ENCODE peak calls at places on chromosomes 2 and 18, in five cellular contexts. R is H9, I is mesenchymal stem cell, U is H1, L is trophoblast cell. B is an unnamed sample. For H3K79me1, the result is how much of the 10 kb centered on the place peaks cover.

GRCh38 chr2:45191972-45192371 is 182.7 kb upstream of the SIX2 start:
- DNase-seq in R (no peak), I (no peak), U (no peak), L (no peak), B (no peak)

GRCh38 chr18:44411971-44412370 is 268.7 kb upstream of the SETBP1 start:
- DNase-seq in L (no peak), I (no peak), U (no peak), R (no peak), B (no peak)

GRCh38 chr18:13239557-13239956 is 21.0 kb downstream of the LDLRAD4 start:
- DNase-seq in R (no peak), L (no peak), U (no peak), I (no peak), B (no peak)

GRCh38 chr2:166539340-166540162 is 45.5 kb upstream of the SCN7A start:
- DNase-seq in I (peak), R (peak), L (peak), U (no peak), B (peak)

GRCh38 chr2:170502400-170503135 is 212.6 kb upstream of the SP5 start:
- DNase-seq in I (peak), R (peak), U (peak), L (no peak), B (no peak)

GRCh38 chr2:37377187-37377532 is 32.7 kb downstream of the QPCT start:
- DNase-seq in I (peak), R (no peak), L (no peak), U (no peak), B (no peak)

GRCh38 chr2:132669854-132670103 is 226 bp downstream of the LYPD1 start:
- DNase-seq in R (no peak), I (peak), U (no peak), L (no peak), B (peak)

GRCh38 chr18:42437646-42438045 is 482.6 kb downstream of the PIK3C3 start:
- DNase-seq in I (no peak), L (no peak), R (no peak), U (no peak), B (no peak)

GRCh38 chr2:209472871-209473270 is 49.0 kb downstream of the MAP2 start:
- DNase-seq in U (no peak), R (no peak), I (peak), L (no peak), B (no peak)

GRCh38 chr18:13889661-13890060 is 25.7 kb downstream of the MC2R start:
- DNase-seq in L (no peak), U (no peak), I (no peak), R (no peak), B (no peak)

GRCh38 chr2:113156278-113157107 is 17.3 kb upstream of the PSD4 start:
- DNase-seq in R (peak), I (no peak), U (no peak), L (no peak), B (no peak)

GRCh38 chr2:177535968-177536514 is 143.5 kb downstream of the AGPS start:
- DNase-seq in U (no peak), R (no peak), I (no peak), L (no peak), B (no peak)

GRCh38 chr2:218895758-218896500 is 15.3 kb downstream of the WNT10A start:
- DNase-seq in I (no peak), L (no peak), R (peak), U (no peak), B (no peak)

GRCh38 chr2:181780159-181781081 is 100.1 kb upstream of the NEUROD1 start:
- DNase-seq in I (peak), L (peak), R (no peak), U (no peak), B (no peak)

GRCh38 chr2:12884713-12885282 is 168.1 kb downstream of the TRIB2 start:
- DNase-seq in L (no peak), U (no peak), I (peak), R (no peak), B (no peak)

GRCh38 chr2:60565472-60565871 is 12.0 kb upstream of the BCL11A start:
- DNase-seq in R (no peak), U (no peak), I (peak), L (no peak), B (no peak)

GRCh38 chr2:143397886-143398614 is 268.8 kb downstream of the ARHGAP15 start:
- DNase-seq in I (peak), L (no peak), U (no peak), R (no peak), B (no peak)

GRCh38 chr2:206851511-206851910 is 86.1 kb downstream of the FASTKD2 start:
- DNase-seq in R (no peak), I (no peak), U (no peak), L (no peak), B (no peak)

GRCh38 chr18:8959551-8960135 is 142.9 kb upstream of the NDUFV2 start:
- DNase-seq in U (no peak), I (no peak), L (no peak), R (no peak), B (no peak)

DNA sequence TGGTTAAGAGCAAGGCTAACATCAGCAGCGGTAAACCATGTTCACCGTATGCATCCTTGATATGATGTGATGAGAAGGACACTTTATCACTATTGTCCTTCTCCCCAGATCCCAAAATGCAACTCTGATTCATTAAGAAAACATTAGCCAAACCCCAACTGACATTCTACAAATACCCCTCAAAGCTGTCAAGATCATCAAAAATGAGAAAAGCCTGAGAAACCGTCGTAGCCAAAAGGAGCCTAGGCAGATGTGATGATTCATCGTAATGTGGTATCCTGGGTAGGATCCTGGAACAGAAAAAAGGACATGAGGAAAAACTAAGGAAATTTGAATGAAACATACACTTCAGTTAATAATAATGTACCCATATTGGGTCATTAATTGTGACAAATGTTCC is 67.3 kb upstream of the ST6GAL2 start:
- DNase-seq in L (no peak), R (no peak), U (no peak), I (no peak), B (no peak)
- H3K18ac ChIP-seq in L (no peak), R (no peak), U (no peak), I (no peak), B (no peak)

GRCh38 chr2:176193048-176193447 is 4.6 kb downstream of the HOXD1 start:
- DNase-seq in I (no peak), U (no peak), L (no peak), R (no peak), B (no peak)
- H2BK12ac ChIP-seq in I (no peak), U (no peak), L (no peak), R (no peak), B (no peak)

DNA sequence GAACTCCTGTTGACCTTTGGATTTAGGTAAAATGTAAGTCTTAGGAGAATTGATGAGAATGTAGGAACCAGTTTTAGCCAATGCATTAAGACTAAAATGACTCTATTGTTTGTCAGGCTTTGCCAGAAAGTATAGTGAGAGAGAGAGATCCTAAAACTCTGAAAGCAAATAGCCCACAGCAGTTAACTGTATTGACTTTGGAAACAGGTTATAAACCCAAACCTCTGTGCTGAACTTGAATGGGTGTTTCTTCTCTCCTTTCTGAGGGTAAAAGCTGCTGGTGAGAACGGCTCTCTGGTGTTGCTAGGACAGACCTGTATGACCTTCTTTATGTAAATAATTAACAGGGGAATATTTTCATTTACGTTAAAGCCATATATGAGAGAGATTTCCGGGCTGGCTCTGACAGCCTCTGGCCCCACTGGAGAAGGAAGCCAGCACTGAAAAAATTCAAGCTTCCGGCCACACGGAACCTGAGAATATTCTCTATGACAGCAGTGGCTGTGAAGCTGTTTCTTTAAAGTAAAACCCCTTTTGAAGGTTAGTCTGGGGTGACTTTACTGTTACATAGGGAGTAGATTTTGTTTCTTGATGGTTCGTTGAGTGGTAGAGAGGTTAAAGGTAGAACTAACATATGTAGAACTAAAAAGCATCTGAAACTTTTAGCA is 123.7 kb downstream of the SPTBN1 start:
- DNase-seq in R (no peak), I (no peak), U (no peak), L (no peak), B (no peak)
- H3K79me1 ChIP-seq in R (under half), I (under half), U (under half), L (under half), B (under half)

GRCh38 chr2:237459741-237460174 is 27.3 kb upstream of the MLPH start:
- DNase-seq in I (peak), R (no peak), L (no peak), U (no peak), B (no peak)

GRCh38 chr2:237464757-237465391 is 22.2 kb upstream of the MLPH start:
- DNase-seq in L (no peak), I (peak), U (no peak), R (no peak), B (no peak)

GRCh38 chr2:237466266-237466665 is 20.8 kb upstream of the MLPH start:
- DNase-seq in U (no peak), L (no peak), I (peak), R (no peak), B (no peak)

GRCh38 chr2:237467447-237468179 is 19.4 kb upstream of the MLPH start:
- DNase-seq in L (no peak), R (no peak), U (no peak), I (no peak), B (no peak)

DNA sequence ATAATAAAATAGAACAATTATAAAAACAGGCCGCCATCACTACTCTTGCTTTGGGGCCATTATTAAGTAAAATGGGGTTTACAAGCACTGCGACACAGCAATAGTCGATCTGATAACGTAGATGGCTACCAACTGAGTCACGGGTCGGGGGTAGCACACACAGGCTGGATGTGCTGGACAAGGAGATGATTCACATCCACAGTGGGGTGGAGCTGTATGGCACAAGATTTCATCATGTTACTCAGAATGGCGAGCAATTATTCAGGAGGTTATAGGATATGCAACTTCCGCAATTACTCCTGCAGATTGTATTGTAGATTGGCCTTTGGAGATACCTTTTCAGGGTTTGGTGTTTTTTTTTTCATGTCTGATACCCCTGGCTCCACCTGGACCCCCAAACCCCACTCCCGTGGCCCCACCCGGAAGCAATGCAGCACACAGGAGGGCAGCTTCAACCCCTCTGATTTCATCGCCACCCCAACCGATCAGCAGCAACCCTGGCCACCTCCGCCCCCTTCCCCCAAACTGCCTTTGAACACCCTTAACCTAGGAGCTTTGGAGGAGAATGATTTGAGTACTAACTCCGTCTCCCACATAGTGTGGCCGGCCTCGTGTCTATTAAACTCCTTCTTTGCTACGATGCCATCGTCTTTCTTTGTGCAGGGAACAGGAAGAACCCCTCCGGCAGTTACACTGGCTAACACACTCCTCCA is 21.4 kb upstream of the MLPH start:
- DNase-seq in L (peak), I (peak), R (no peak), U (no peak), B (no peak)
- H3K18ac ChIP-seq in L (no peak), I (peak), R (no peak), U (peak), B (no peak)

GRCh38 chr2:136173126-136173525 is 55.2 kb upstream of the CXCR4 start:
- DNase-seq in R (no peak), U (no peak), I (no peak), L (no peak), B (no peak)
- H2BK12ac ChIP-seq in R (no peak), U (no peak), I (no peak), L (no peak), B (no peak)

DNA sequence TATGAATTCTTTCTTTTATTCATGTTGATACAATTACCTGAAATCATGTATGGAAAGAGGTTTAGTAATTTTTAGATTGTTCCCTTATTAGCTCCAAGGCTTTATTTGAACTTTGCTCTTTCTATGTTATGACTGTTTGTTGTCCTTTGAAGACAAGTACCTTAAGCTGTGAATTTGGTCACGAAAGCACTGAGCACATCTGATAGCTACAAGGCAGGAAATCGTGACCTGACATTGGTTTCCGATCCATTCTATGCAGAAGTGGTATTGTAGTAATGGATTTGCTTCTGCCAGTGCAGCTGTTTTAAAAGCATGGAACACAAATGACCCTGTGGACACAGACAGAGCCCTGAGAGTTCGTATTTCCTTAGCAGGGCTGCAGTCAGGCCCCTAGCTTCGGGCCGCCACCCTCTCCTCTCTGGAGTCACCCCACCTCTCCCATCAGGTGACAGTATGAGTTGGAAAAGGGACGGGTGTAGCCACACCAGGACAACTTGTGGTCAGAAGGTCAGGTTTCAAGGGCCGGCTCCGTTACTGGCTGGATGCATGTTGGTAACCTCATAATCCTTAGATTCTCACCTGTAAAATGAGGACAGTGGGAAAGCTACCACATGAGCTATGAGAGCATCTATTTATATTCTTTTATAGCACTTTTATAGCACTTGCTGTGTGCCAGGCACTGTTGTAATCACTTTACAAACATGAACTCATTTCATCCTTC is 70.1 kb downstream of the SPATS2L start:
- DNase-seq in U (no peak), I (no peak), R (no peak), L (no peak), B (no peak)
- H3K79me1 ChIP-seq in U (under half), I (under half), R (under half), L (under half), B (under half)

DNA sequence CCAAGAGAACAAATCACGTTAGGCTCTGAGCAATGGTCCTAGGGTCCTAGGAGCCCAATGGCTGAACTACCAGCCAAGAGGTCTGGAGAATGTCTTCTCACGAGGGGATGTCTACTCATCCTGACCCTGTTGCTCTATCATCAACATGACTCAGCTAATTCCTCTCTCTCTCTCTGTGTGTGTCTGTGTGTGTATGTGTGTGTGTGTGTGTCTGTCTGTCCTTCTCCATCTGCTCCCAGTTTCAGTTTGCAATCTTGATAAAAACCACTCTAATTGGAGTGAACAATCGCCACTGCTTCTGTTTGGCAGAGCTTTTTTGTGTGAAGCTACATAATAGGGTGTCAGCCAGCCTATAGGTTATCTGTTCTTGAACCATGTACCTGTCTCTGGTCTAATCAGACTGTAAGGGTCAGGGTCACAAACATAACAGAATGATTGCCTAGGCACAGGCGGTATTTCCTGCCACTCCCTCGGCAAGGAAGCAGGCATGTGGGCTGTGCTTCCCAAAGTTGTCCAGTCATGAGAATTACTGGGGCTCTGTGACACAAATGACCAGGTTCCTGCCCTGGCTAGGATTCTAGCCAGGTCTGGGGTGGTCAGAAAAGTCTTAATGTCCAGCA is 219.8 kb downstream of the SH3BP4 start:
- DNase-seq in R (no peak), U (no peak), L (no peak), I (peak), B (no peak)
- H3K18ac ChIP-seq in R (no peak), U (no peak), L (no peak), I (peak), B (no peak)

DNA sequence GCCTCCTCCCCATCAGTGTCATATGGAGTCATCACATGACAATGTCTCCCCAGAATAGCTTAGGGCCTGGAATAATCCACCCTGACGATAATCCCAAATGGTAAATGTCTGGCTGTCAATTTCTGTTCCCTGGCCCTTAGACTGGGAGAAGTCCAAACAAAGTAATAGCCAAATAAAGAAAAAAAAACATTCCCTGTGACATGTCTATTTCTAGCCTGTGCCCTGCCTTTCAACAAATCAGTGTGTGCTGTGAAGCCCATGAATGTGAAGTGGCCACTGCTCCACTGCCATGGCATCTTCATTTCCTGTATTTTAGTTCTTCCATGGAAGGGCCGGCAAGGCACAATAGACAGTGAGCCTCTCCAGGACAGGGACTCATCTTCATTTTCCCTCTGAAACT is 139.9 kb downstream of the ANTXR1 start:
- DNase-seq in L (no peak), U (no peak), R (no peak), I (no peak), B (no peak)
- H2BK12ac ChIP-seq in L (no peak), U (no peak), R (no peak), I (no peak), B (no peak)

GRCh38 chr2:54499666-54500065 is 43.5 kb downstream of the SPTBN1 start:
- DNase-seq in I (no peak), R (no peak), L (no peak), U (no peak), B (no peak)

GRCh38 chr2:54503192-54503591 is 47.1 kb downstream of the SPTBN1 start:
- DNase-seq in I (no peak), R (peak), U (no peak), L (no peak), B (peak)

GRCh38 chr2:54497738-54498680 is 41.9 kb downstream of the SPTBN1 start:
- DNase-seq in R (peak), U (no peak), I (no peak), L (no peak), B (no peak)

GRCh38 chr2:54502731-54503130 is 46.6 kb downstream of the SPTBN1 start:
- DNase-seq in I (no peak), U (no peak), R (no peak), L (no peak), B (no peak)

DNA sequence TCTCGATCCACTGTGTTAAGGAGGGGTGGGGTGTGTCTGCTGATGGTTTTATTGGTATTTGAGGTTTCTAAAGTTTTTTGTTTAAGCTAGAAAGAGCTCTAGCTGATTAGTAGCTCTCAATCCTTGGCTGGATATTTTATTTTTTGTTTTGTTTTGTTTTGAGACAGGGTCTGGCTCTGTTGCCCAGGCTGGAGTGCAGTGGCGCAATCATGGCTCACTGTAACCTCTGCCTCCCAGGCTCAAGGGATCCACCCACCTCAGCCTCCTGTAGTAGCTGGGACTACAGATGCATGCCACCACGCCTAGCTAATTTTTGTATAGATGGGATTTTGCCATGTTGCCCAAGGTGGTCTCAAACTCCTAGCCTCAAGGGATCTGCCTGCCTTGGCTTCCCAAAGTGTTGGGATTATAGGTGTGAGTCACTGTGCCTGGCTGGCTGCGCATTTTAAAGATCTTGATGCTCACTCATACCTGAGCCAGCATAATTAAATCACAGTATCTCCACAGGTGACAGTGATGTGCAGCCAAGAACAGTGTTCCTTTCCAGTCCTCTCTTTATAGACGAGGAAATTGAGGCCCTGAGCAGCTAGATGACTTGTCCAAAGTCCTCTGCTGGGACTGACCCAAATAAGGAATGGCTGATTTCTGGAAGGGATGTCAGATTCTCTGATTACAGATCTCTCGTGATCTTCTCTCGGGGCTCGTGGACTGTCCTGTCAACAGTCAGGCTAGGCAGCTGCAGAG is 44.4 kb downstream of the SPTBN1 start:
- DNase-seq in L (no peak), U (no peak), R (no peak), I (no peak), B (no peak)
- H3K79me1 ChIP-seq in L (under half), U (under half), R (under half), I (under half), B (under half)

B was measured in neuronal stem cell.